ENCODE peak calls at places on chromosomes 16 and 17, in nine cellular contexts. O, T, F, E, D, X, H, I and R are unnamed samples.

GRCh38 chr16:14351647-14352046 is 278.4 kb downstream of the PARN start:
- DNase-seq in O (no peak), T (no peak), F (no peak), E (no peak), D (no peak), X (no peak), H (no peak), I (no peak), R (no peak)

GRCh38 chr17:2776589-2777241 is 19.5 kb upstream of the RAP1GAP2 start:
- DNase-seq in O (no peak), T (peak; percentile 68), F (no peak), E (peak; percentile 60), D (no peak), X (no peak), H (no peak), I (peak; percentile 21), R (peak; percentile 46)

GRCh38 chr17:74842146-74842598 is 17.5 kb downstream of the GRIN2C start:
- DNase-seq in O (no peak), T (no peak), F (no peak), E (no peak), D (no peak), X (no peak), H (no peak), I (no peak), R (no peak)

GRCh38 chr16:19860146-19861030 is 24.3 kb downstream of the GPRC5B start:
- DNase-seq in O (no peak), T (no peak), F (no peak), E (no peak), D (peak; percentile 65), X (no peak), H (no peak), I (no peak), R (no peak)

GRCh38 chr17:45429338-45430005 is 3.2 kb downstream of the ARHGAP27 start:
- DNase-seq in O (peak; percentile 65), T (peak; percentile 7), F (no peak), E (peak; percentile 49), D (no peak), X (no peak), H (no peak), I (no peak), R (no peak)

GRCh38 chr17:50240876-50241275 is 33.4 kb upstream of the TMEM92 start:
- DNase-seq in O (no peak), T (no peak), F (no peak), E (no peak), D (peak; percentile 76), X (no peak), H (no peak), I (no peak), R (no peak)

GRCh38 chr17:9241371-9241712 is 220.0 kb downstream of the NTN1 start:
- DNase-seq in O (no peak), T (no peak), F (no peak), E (peak; percentile 55), D (peak; percentile 56), X (no peak), H (no peak), I (no peak), R (no peak)

GRCh38 chr17:46003907-46004748 is 5.1 kb downstream of the STH start:
- DNase-seq in O (no peak), T (peak; percentile 83), F (no peak), E (peak; percentile 80), D (peak; percentile 23), X (no peak), H (no peak), I (no peak), R (peak; percentile 83)

GRCh38 chr16:51408357-51408756 is 257.3 kb upstream of the SALL1 start:
- DNase-seq in O (no peak), T (no peak), F (no peak), E (no peak), D (peak; percentile 54), X (no peak), H (no peak), I (no peak), R (no peak)

GRCh38 chr16:88454315-88455057 is 1.4 kb downstream of the ZFPM1 start:
- DNase-seq in O (no peak), T (no peak), F (no peak), E (peak; percentile 71), D (no peak), X (peak; percentile 61), H (no peak), I (no peak), R (peak; percentile 29)

GRCh38 chr17:80218391-80218790 is 1.7 kb downstream of the SGSH start:
- DNase-seq in O (no peak), T (no peak), F (no peak), E (no peak), D (no peak), X (no peak), H (no peak), I (no peak), R (no peak)